ENCODE peak calls at places on chromosomes 6 and 20, in four cellular contexts. U is heart right ventricle, Q is heart left ventricle, M is AG04450. L is an unnamed sample.

GRCh38 chr20:25005220-25005619 is 12.7 kb upstream of the APMAP start:
- DNase-seq in U (peak), Q (no peak), M (no peak), L (peak)

GRCh38 chr6:44851176-44851575 is 463.7 kb downstream of the CDC5L start:
- DNase-seq in U (no peak), Q (no peak), M (no peak), L (no peak)

GRCh38 chr20:36742558-36742957 is 3.3 kb downstream of the NDRG3 start:
- DNase-seq in U (no peak), Q (no peak), M (no peak), L (no peak)

GRCh38 chr6:16153451-16153850 is 24.6 kb downstream of the MYLIP start:
- DNase-seq in U (no peak), Q (no peak), M (no peak), L (no peak)

GRCh38 chr6:17280552-17281090 is 540 bp upstream of the RBM24 start:
- DNase-seq in U (peak), Q (peak), M (no peak), L (no peak)

GRCh38 chr20:43955244-43956191 is 40.9 kb downstream of the TOX2 start:
- DNase-seq in U (no peak), Q (no peak), M (peak), L (no peak)

GRCh38 chr6:119353696-119354095 is 4.1 kb upstream of the MAN1A1 start:
- DNase-seq in U (no peak), Q (no peak), M (no peak), L (no peak)

GRCh38 chr6:2229039-2229438 is 16.4 kb downstream of the GMDS start:
- DNase-seq in U (no peak), Q (no peak), M (no peak), L (no peak)

GRCh38 chr6:56816393-56816792 is 138.5 kb upstream of the BEND6 start:
- DNase-seq in U (no peak), Q (no peak), M (no peak), L (no peak)

GRCh38 chr6:35508542-35508941 is 4.2 kb downstream of the TULP1 start:
- DNase-seq in U (no peak), Q (no peak), M (no peak), L (no peak)

GRCh38 chr20:7627734-7628663 is 312.3 kb downstream of the HAO1 start:
- DNase-seq in U (no peak), Q (no peak), M (no peak), L (no peak)

GRCh38 chr6:16712250-16712930 is 48.9 kb downstream of the ATXN1 start:
- DNase-seq in U (no peak), Q (no peak), M (no peak), L (no peak)

GRCh38 chr6:24391756-24392405 is 10.9 kb upstream of the MRS2 start:
- DNase-seq in U (no peak), Q (no peak), M (no peak), L (no peak)

GRCh38 chr6:136526196-136526930 is 23.9 kb downstream of the MAP7 start:
- DNase-seq in U (peak), Q (peak), M (peak), L (no peak)

DNA sequence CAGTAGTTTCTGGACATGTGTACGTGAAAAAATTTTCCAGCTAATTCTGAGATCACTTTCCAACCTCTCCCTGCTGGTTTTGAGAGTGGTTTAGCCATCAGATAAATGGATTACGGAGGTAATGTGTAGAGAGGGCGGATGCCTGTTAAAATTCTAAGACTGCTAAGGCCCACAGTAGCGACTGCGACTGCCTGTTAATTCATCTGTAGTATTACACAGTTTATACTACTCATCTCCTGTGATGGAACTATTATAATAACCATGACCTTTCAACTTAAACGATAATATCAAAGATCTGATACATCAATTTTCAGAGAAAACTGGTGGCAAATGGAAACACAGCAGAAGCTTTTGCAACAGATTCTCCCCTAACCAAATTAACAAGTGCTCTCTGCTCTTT is 102.3 kb downstream of the IRF4 start:
- DNase-seq in U (no peak), Q (no peak), M (no peak), L (no peak)
- H3K4me3 ChIP-seq in U (no peak), Q (no peak), M (no peak), L (no peak)

GRCh38 chr6:90098025-90098474 is 198.6 kb downstream of the BACH2 start:
- DNase-seq in U (peak), Q (no peak), M (peak), L (no peak)
- TF ChIP-seq CTCF in U (peak), Q (peak), M (peak), L (peak)

GRCh38 chr20:37915434-37915787 is 12.5 kb downstream of the VSTM2L start:
- DNase-seq in U (no peak), Q (no peak), M (no peak), L (no peak)
- H3K4me3 ChIP-seq in U (no peak), Q (peak), M (no peak), L (no peak)

DNA sequence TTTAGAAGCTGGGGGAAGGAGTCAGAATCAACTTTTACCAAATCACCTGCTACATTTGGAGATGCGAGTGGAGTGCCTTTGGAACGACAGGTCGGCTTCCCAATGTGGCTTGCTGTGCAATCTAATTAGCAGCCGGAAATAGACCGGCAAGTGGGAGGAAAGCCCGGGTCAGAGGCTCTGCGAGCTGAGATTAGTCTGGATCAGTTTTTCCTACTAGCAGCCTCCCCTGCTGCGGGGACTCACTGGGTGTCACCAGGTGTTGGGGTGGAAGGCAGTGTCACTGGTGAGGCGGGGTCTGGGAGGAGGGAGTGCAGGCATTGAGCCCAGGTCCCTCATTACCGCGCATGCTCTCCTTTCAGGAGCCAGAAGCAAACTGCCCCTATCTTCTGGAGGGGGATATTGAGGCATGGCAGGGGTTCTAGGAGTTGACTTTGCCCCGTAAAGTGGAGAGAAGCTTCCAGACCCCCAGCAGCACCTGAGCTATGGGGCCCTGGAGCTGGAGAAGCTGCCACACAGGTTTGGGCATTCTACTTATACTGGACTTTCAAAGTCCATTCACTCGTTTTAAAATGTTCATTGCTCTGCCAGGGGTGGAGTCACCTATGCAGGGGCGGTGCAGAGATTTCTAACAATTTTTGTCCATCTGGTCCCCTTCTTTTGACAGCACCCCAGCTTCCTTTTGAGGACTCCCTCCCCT is 11.1 kb downstream of the SULF2 start:
- DNase-seq in U (peak), Q (no peak), M (no peak), L (no peak)
- TF ChIP-seq CTCF in U (no peak), Q (no peak), M (no peak), L (no peak)

L was measured in LNCaP clone FGC.